ENCODE peak calls at places on chromosomes 6 and 20, in nine cellular contexts. P, X, U, T, V, R, W, N and E are unnamed samples.

GRCh38 chr6:148629197-148629909 is 117.5 kb upstream of the UST start:
- DNase-seq in T (no peak), R (no peak), U (peak; percentile 21), W (no peak), P (no peak), X (no peak), N (no peak), V (no peak), E (no peak)

GRCh38 chr6:50819906-50820589 is 1.4 kb downstream of the TFAP2B start:
- DNase-seq in R (no peak), W (no peak), T (no peak), V (no peak), U (no peak), N (no peak), X (no peak), P (no peak), E (no peak)

GRCh38 chr6:169241688-169242350 is 11.8 kb downstream of the THBS2 start:
- DNase-seq in T (no peak), N (no peak), P (no peak), W (no peak), R (peak; percentile 13), U (no peak), V (no peak), X (no peak), E (no peak)

GRCh38 chr6:108896111-108896661 is 48.0 kb downstream of the ARMC2 start:
- DNase-seq in P (no peak), V (peak; percentile 81), T (peak; percentile 94), U (no peak), N (no peak), X (no peak), W (no peak), R (no peak), E (no peak)

GRCh38 chr20:1965520-1966278 is 28.2 kb downstream of the PDYN start:
- DNase-seq in X (peak; percentile 86), V (peak; percentile 63), N (peak; percentile 64), W (peak; percentile 69), T (peak; percentile 23), R (peak; percentile 71), U (peak; percentile 79), P (no peak), E (peak; percentile 71)

GRCh38 chr6:88165877-88166492 is at the start of gene CNR1:
- DNase-seq in W (peak; percentile 52), R (peak; percentile 58), T (peak; percentile 8), P (no peak), X (peak; percentile 83), V (peak; percentile 24), U (peak; percentile 26), N (peak; percentile 23), E (peak; percentile 54)

GRCh38 chr6:156776841-156777576 is at the start of gene ARID1B:
- DNase-seq in T (peak; percentile 80), R (peak; percentile 82), V (peak; percentile 81), U (peak; percentile 82), X (peak; percentile 94), N (peak; percentile 60), W (peak; percentile 87), P (peak; percentile 84), E (peak; percentile 63)

GRCh38 chr6:6251555-6252280 is 68.7 kb downstream of the F13A1 start:
- DNase-seq in X (no peak), P (no peak), U (no peak), W (no peak), R (no peak), T (no peak), V (no peak), N (no peak), E (no peak)

GRCh38 chr20:35821807-35822242 is 50.0 kb downstream of the PHF20 start:
- DNase-seq in N (no peak), W (no peak), P (no peak), X (no peak), T (peak; percentile 90), U (no peak), V (no peak), R (no peak), E (no peak)

GRCh38 chr6:160992323-160993314 is 1.1 kb downstream of the MAP3K4 start:
- DNase-seq in R (peak; percentile 33), N (no peak), X (peak; percentile 58), T (peak; percentile 67), V (peak; percentile 78), W (peak; percentile 35), P (no peak), U (peak; percentile 38), E (no peak)

GRCh38 chr20:50191566-50192363 is 1.1 kb downstream of the CEBPB start:
- DNase-seq in W (peak; percentile 47), P (peak; percentile 69), T (peak; percentile 46), R (peak; percentile 31), X (peak; percentile 84), U (peak; percentile 71), V (peak; percentile 68), N (no peak), E (peak; percentile 73)

GRCh38 chr20:62628691-62629090 is 13.6 kb upstream of the SLCO4A1 start:
- DNase-seq in W (no peak), N (no peak), X (no peak), V (no peak), P (peak; percentile 60), T (no peak), R (no peak), U (no peak), E (no peak)

GRCh38 chr6:3433005-3433404 is 23.8 kb downstream of the SLC22A23 start:
- DNase-seq in X (peak; percentile 8), R (no peak), P (no peak), U (no peak), W (peak; percentile 51), N (no peak), V (no peak), T (no peak), E (no peak)

DNA sequence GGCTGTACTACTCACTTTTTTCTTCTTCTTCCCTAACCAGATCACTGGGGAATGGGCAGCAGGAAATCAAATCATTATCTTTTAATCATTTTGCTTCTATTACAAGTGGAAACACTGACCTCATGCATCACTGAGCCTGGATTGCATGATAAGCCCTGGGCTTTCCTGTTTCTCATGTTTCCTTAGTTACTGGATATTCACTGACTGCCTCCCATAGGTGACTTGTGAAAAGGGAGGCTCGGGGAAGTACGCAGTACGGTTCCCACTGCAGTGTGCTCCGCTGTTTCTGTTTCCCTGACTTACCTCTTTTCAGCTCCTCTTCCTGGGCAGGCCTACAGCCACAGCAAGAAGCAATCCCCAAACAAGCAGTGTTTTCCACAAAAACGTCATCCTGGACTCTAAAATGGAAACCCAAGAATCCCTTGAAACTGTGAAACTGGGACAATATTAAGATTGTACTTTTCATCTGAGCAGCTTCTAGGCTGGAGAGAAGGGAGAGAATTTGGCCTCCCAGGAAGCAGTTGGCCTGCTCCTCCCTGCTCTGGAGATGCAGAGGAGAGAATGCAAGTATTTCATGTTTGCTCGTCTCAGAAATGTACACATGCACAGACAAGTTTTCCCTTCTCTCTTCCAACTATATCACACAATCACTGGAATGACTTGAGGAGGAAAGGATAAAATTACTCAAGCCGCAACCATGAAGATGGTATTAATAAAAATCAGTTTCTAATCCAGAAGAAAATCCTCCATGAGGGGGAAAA is 13.1 kb downstream of the BTNL2 start:
- DNase-seq in U (no peak), V (peak; percentile 99), R (peak; percentile 23), W (no peak), X (no peak), T (no peak), N (no peak), P (no peak), E (no peak)
- TF ChIP-seq CTCF in U (no peak), V (no peak), R (no peak), W (no peak), X (no peak), T (no peak), N (no peak), P (no peak), E (no peak)

DNA sequence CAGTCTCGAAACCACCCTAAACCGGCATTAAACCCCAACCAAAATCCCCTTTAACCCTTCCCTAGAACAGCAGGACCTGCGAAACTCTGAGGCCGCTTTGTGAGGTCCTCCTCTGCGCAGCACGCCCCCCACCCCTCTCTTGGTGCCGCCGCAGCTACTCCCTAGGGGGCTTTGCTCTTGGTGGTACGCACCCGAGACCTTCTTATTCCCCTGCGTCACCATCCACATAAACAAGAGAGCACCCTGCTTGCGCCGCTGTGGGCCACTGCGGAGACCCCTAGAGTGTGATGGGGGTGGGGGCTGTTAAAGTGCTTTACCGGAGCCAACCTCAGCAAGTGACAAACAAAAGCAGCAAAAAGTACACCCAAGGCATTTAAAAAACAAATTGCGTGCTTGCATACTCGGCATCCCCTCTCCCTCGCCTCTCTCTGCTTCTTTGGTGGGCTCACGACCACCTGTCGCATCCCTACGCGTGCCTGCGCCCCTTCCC is 502 bp upstream of the GNAS start:
- DNase-seq in P (no peak), X (no peak), R (no peak), U (no peak), W (no peak), T (no peak), V (no peak), N (no peak), E (no peak)
- TF ChIP-seq CTCF in P (no peak), X (no peak), R (no peak), U (no peak), W (no peak), T (no peak), V (no peak), N (no peak), E (no peak)

GRCh38 chr6:11909696-11910132 is 102.4 kb upstream of the HIVEP1 start:
- DNase-seq in P (no peak), N (no peak), W (no peak), X (no peak), T (peak; percentile 88), R (no peak), V (no peak), U (no peak), E (no peak)

GRCh38 chr6:11911535-11911934 is 100.6 kb upstream of the HIVEP1 start:
- DNase-seq in P (no peak), T (peak; percentile 73), X (no peak), R (no peak), W (no peak), U (no peak), N (no peak), V (no peak), E (no peak)

GRCh38 chr6:11918021-11918738 is 93.9 kb upstream of the HIVEP1 start:
- DNase-seq in P (no peak), V (peak; percentile 64), W (no peak), U (no peak), T (peak; percentile 94), R (no peak), X (no peak), N (no peak), E (no peak)

GRCh38 chr6:11908706-11909105 is 103.4 kb upstream of the HIVEP1 start:
- DNase-seq in V (no peak), W (no peak), U (no peak), R (no peak), T (no peak), P (no peak), N (no peak), X (no peak), E (no peak)

DNA sequence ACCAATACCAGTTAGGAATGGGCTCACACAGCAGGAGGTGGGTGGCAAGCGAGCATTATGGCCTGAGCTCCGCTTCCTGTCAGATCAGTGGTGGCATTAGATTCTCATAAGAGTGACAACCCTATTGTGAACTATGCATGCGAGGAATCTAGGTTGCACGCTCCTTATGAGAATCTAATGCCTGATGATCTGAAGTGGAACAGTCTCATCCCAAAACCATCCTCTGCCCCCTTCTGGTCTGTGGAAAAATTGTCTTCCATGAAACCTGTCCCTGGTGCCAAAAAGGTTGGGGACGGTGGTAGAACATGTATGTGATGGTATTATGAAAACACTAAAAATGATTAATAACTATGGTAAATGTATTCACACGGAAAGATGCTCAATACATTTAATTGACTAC is 99.7 kb upstream of the HIVEP1 start:
- DNase-seq in W (no peak), U (no peak), R (no peak), P (no peak), N (no peak), V (no peak), T (no peak), X (no peak), E (no peak)
- TF ChIP-seq CTCF in W (no peak), U (no peak), R (no peak), P (no peak), N (no peak), V (no peak), T (no peak), X (peak; percentile 37), E (no peak)

GRCh38 chr6:57267586-57268293 is 45.6 kb upstream of the RAB23 start:
- DNase-seq in X (peak; percentile 46), T (peak; percentile 99), R (peak; percentile 54), V (peak; percentile 86), U (no peak), P (no peak), W (peak; percentile 44), N (peak; percentile 34), E (no peak)
- TF ChIP-seq CTCF in X (peak; percentile 82), T (peak; percentile 78), R (peak; percentile 34), V (peak; percentile 57), U (peak; percentile 34), P (no peak), W (peak; percentile 34), N (no peak), E (peak; percentile 16)